ENCODE peak calls at places on chromosomes 7 and 10, in five cellular contexts. One of them, this sample, is unnamed.

GRCh38 chr7:138008588-138009349 is 6.9 kb upstream of the CREB3L2 start:
- DNase-seq in T-helper 2 cell: no peak
- DNase-seq in choroid plexus epithelial cell: peak
- DNase-seq in stimulated activated CD4-positive, alpha-beta T cell treated with anti-CD3 and anti-CD28 coated beads, Interleukin-1b, Interleukin-23, amount 100 ng/mL, for 48 hours: peak
- DNase-seq in A172: peak
- DNase-seq in this sample: peak

GRCh38 chr10:17100586-17100985 is 29.0 kb downstream of the CUBN start:
- DNase-seq in stimulated activated CD4-positive, alpha-beta T cell treated with anti-CD3 and anti-CD28 coated beads, Interleukin-1b, Interleukin-23, amount 100 ng/mL, for 48 hours: no peak
- DNase-seq in choroid plexus epithelial cell: no peak
- DNase-seq in A172: no peak
- DNase-seq in T-helper 2 cell: no peak
- DNase-seq in this sample: no peak

GRCh38 chr7:30664184-30664885 is 17.9 kb downstream of the CRHR2 start:
- DNase-seq in T-helper 2 cell: no peak
- DNase-seq in A172: no peak
- DNase-seq in stimulated activated CD4-positive, alpha-beta T cell treated with anti-CD3 and anti-CD28 coated beads, Interleukin-1b, Interleukin-23, amount 100 ng/mL, for 48 hours: no peak
- DNase-seq in choroid plexus epithelial cell: no peak
- DNase-seq in this sample: no peak

GRCh38 chr10:94623572-94623971 is 60.0 kb upstream of the CYP2C18 start:
- DNase-seq in choroid plexus epithelial cell: peak
- DNase-seq in T-helper 2 cell: no peak
- DNase-seq in A172: no peak
- DNase-seq in stimulated activated CD4-positive, alpha-beta T cell treated with anti-CD3 and anti-CD28 coated beads, Interleukin-1b, Interleukin-23, amount 100 ng/mL, for 48 hours: no peak
- DNase-seq in this sample: no peak

GRCh38 chr7:45074738-45075644 is 13.8 kb downstream of the NACAD start:
- DNase-seq in stimulated activated CD4-positive, alpha-beta T cell treated with anti-CD3 and anti-CD28 coated beads, Interleukin-1b, Interleukin-23, amount 100 ng/mL, for 48 hours: no peak
- DNase-seq in T-helper 2 cell: no peak
- DNase-seq in choroid plexus epithelial cell: no peak
- DNase-seq in A172: no peak
- DNase-seq in this sample: no peak

GRCh38 chr7:17234398-17235021 is 63.9 kb upstream of the AHR start:
- DNase-seq in A172: peak
- DNase-seq in T-helper 2 cell: peak
- DNase-seq in stimulated activated CD4-positive, alpha-beta T cell treated with anti-CD3 and anti-CD28 coated beads, Interleukin-1b, Interleukin-23, amount 100 ng/mL, for 48 hours: peak
- DNase-seq in choroid plexus epithelial cell: peak
- DNase-seq in this sample: peak

GRCh38 chr7:76408121-76408560 is 1.4 kb downstream of the SSC4D start:
- DNase-seq in A172: no peak
- DNase-seq in stimulated activated CD4-positive, alpha-beta T cell treated with anti-CD3 and anti-CD28 coated beads, Interleukin-1b, Interleukin-23, amount 100 ng/mL, for 48 hours: no peak
- DNase-seq in T-helper 2 cell: no peak
- DNase-seq in choroid plexus epithelial cell: no peak
- DNase-seq in this sample: no peak

GRCh38 chr10:124717911-124718734 is 26.1 kb downstream of the FAM53B start:
- DNase-seq in T-helper 2 cell: peak
- DNase-seq in choroid plexus epithelial cell: no peak
- DNase-seq in A172: peak
- DNase-seq in stimulated activated CD4-positive, alpha-beta T cell treated with anti-CD3 and anti-CD28 coated beads, Interleukin-1b, Interleukin-23, amount 100 ng/mL, for 48 hours: peak
- DNase-seq in this sample: no peak

GRCh38 chr10:68900427-68901105 is 549 bp upstream of the DDX50 start:
- DNase-seq in stimulated activated CD4-positive, alpha-beta T cell treated with anti-CD3 and anti-CD28 coated beads, Interleukin-1b, Interleukin-23, amount 100 ng/mL, for 48 hours: peak
- DNase-seq in A172: no peak
- DNase-seq in choroid plexus epithelial cell: peak
- DNase-seq in T-helper 2 cell: no peak
- DNase-seq in this sample: no peak

GRCh38 chr10:32958992-32959703 is 1.1 kb upstream of the ITGB1 start:
- DNase-seq in choroid plexus epithelial cell: no peak
- DNase-seq in stimulated activated CD4-positive, alpha-beta T cell treated with anti-CD3 and anti-CD28 coated beads, Interleukin-1b, Interleukin-23, amount 100 ng/mL, for 48 hours: peak
- DNase-seq in A172: no peak
- DNase-seq in T-helper 2 cell: no peak
- DNase-seq in this sample: peak

GRCh38 chr10:100826983-100827818 is 81.8 kb downstream of the PAX2 start:
- DNase-seq in T-helper 2 cell: no peak
- DNase-seq in choroid plexus epithelial cell: no peak
- DNase-seq in A172: no peak
- DNase-seq in stimulated activated CD4-positive, alpha-beta T cell treated with anti-CD3 and anti-CD28 coated beads, Interleukin-1b, Interleukin-23, amount 100 ng/mL, for 48 hours: no peak
- DNase-seq in this sample: no peak

GRCh38 chr10:95268438-95268837 is 22.4 kb downstream of the PDLIM1 start:
- DNase-seq in choroid plexus epithelial cell: peak
- DNase-seq in A172: peak
- DNase-seq in T-helper 2 cell: no peak
- DNase-seq in stimulated activated CD4-positive, alpha-beta T cell treated with anti-CD3 and anti-CD28 coated beads, Interleukin-1b, Interleukin-23, amount 100 ng/mL, for 48 hours: no peak
- DNase-seq in this sample: no peak

GRCh38 chr10:89505606-89506005 is 29.8 kb downstream of the SLC16A12 start:
- DNase-seq in T-helper 2 cell: no peak
- DNase-seq in choroid plexus epithelial cell: no peak
- DNase-seq in stimulated activated CD4-positive, alpha-beta T cell treated with anti-CD3 and anti-CD28 coated beads, Interleukin-1b, Interleukin-23, amount 100 ng/mL, for 48 hours: no peak
- DNase-seq in A172: no peak
- DNase-seq in this sample: no peak

GRCh38 chr7:100967292-100967863 is 2.0 kb upstream of the MUC12 start:
- DNase-seq in A172: no peak
- DNase-seq in stimulated activated CD4-positive, alpha-beta T cell treated with anti-CD3 and anti-CD28 coated beads, Interleukin-1b, Interleukin-23, amount 100 ng/mL, for 48 hours: no peak
- DNase-seq in choroid plexus epithelial cell: no peak
- DNase-seq in T-helper 2 cell: no peak
- DNase-seq in this sample: no peak

GRCh38 chr7:16611711-16612110 is 33.8 kb downstream of the ANKMY2 start:
- DNase-seq in choroid plexus epithelial cell: no peak
- DNase-seq in A172: no peak
- DNase-seq in T-helper 2 cell: no peak
- DNase-seq in stimulated activated CD4-positive, alpha-beta T cell treated with anti-CD3 and anti-CD28 coated beads, Interleukin-1b, Interleukin-23, amount 100 ng/mL, for 48 hours: no peak
- DNase-seq in this sample: no peak

GRCh38 chr10:54125098-54125747 is 675.8 kb downstream of the PCDH15 start:
- DNase-seq in stimulated activated CD4-positive, alpha-beta T cell treated with anti-CD3 and anti-CD28 coated beads, Interleukin-1b, Interleukin-23, amount 100 ng/mL, for 48 hours: no peak
- DNase-seq in A172: no peak
- DNase-seq in T-helper 2 cell: no peak
- DNase-seq in choroid plexus epithelial cell: no peak
- DNase-seq in this sample: peak

GRCh38 chr7:80047856-80048459 is 86.7 kb upstream of the GNAI1 start:
- DNase-seq in stimulated activated CD4-positive, alpha-beta T cell treated with anti-CD3 and anti-CD28 coated beads, Interleukin-1b, Interleukin-23, amount 100 ng/mL, for 48 hours: no peak
- DNase-seq in T-helper 2 cell: no peak
- DNase-seq in choroid plexus epithelial cell: peak
- DNase-seq in A172: no peak
- DNase-seq in this sample: peak

GRCh38 chr10:98006266-98006665 is 24.2 kb downstream of the CRTAC1 start:
- DNase-seq in A172: no peak
- DNase-seq in T-helper 2 cell: no peak
- DNase-seq in stimulated activated CD4-positive, alpha-beta T cell treated with anti-CD3 and anti-CD28 coated beads, Interleukin-1b, Interleukin-23, amount 100 ng/mL, for 48 hours: no peak
- DNase-seq in choroid plexus epithelial cell: no peak
- DNase-seq in this sample: no peak

GRCh38 chr7:106012935-106013439 is 49.9 kb downstream of the CDHR3 start:
- DNase-seq in stimulated activated CD4-positive, alpha-beta T cell treated with anti-CD3 and anti-CD28 coated beads, Interleukin-1b, Interleukin-23, amount 100 ng/mL, for 48 hours: no peak
- DNase-seq in T-helper 2 cell: no peak
- DNase-seq in A172: peak
- DNase-seq in choroid plexus epithelial cell: peak
- DNase-seq in this sample: no peak

GRCh38 chr7:8442814-8443304 is 9.4 kb downstream of the NXPH1 start:
- DNase-seq in T-helper 2 cell: peak
- DNase-seq in A172: no peak
- DNase-seq in choroid plexus epithelial cell: peak
- DNase-seq in stimulated activated CD4-positive, alpha-beta T cell treated with anti-CD3 and anti-CD28 coated beads, Interleukin-1b, Interleukin-23, amount 100 ng/mL, for 48 hours: peak
- DNase-seq in this sample: no peak

GRCh38 chr7:81743201-81743600 is 26.6 kb downstream of the HGF start:
- DNase-seq in T-helper 2 cell: no peak
- DNase-seq in stimulated activated CD4-positive, alpha-beta T cell treated with anti-CD3 and anti-CD28 coated beads, Interleukin-1b, Interleukin-23, amount 100 ng/mL, for 48 hours: no peak
- DNase-seq in choroid plexus epithelial cell: no peak
- DNase-seq in A172: no peak
- DNase-seq in this sample: no peak

GRCh38 chr7:122584852-122585251 is 114.1 kb downstream of the RNF133 start:
- DNase-seq in A172: no peak
- DNase-seq in choroid plexus epithelial cell: no peak
- DNase-seq in T-helper 2 cell: no peak
- DNase-seq in stimulated activated CD4-positive, alpha-beta T cell treated with anti-CD3 and anti-CD28 coated beads, Interleukin-1b, Interleukin-23, amount 100 ng/mL, for 48 hours: no peak
- DNase-seq in this sample: no peak

GRCh38 chr7:7077945-7078344 is 104.4 kb upstream of the C1GALT1 start:
- DNase-seq in stimulated activated CD4-positive, alpha-beta T cell treated with anti-CD3 and anti-CD28 coated beads, Interleukin-1b, Interleukin-23, amount 100 ng/mL, for 48 hours: no peak
- DNase-seq in T-helper 2 cell: no peak
- DNase-seq in A172: no peak
- DNase-seq in choroid plexus epithelial cell: no peak
- DNase-seq in this sample: no peak

GRCh38 chr7:79199961-79200360 is 253.5 kb downstream of the MAGI2 start:
- DNase-seq in stimulated activated CD4-positive, alpha-beta T cell treated with anti-CD3 and anti-CD28 coated beads, Interleukin-1b, Interleukin-23, amount 100 ng/mL, for 48 hours: no peak
- DNase-seq in T-helper 2 cell: no peak
- DNase-seq in choroid plexus epithelial cell: no peak
- DNase-seq in A172: no peak
- DNase-seq in this sample: peak

GRCh38 chr10:86522385-86522855 is 828 bp upstream of the WAPL start:
- DNase-seq in T-helper 2 cell: no peak
- DNase-seq in A172: no peak
- DNase-seq in choroid plexus epithelial cell: peak
- DNase-seq in stimulated activated CD4-positive, alpha-beta T cell treated with anti-CD3 and anti-CD28 coated beads, Interleukin-1b, Interleukin-23, amount 100 ng/mL, for 48 hours: no peak
- DNase-seq in this sample: no peak

GRCh38 chr10:91477236-91477635 is 67.1 kb downstream of the HECTD2 start:
- DNase-seq in choroid plexus epithelial cell: no peak
- DNase-seq in stimulated activated CD4-positive, alpha-beta T cell treated with anti-CD3 and anti-CD28 coated beads, Interleukin-1b, Interleukin-23, amount 100 ng/mL, for 48 hours: no peak
- DNase-seq in A172: no peak
- DNase-seq in T-helper 2 cell: no peak
- DNase-seq in this sample: no peak

GRCh38 chr10:23100331-23101030 is 5.1 kb downstream of the MSRB2 start:
- DNase-seq in choroid plexus epithelial cell: no peak
- DNase-seq in A172: no peak
- DNase-seq in stimulated activated CD4-positive, alpha-beta T cell treated with anti-CD3 and anti-CD28 coated beads, Interleukin-1b, Interleukin-23, amount 100 ng/mL, for 48 hours: peak
- DNase-seq in T-helper 2 cell: no peak
- DNase-seq in this sample: no peak

GRCh38 chr7:72053273-72053672 is 358.9 kb downstream of the CALN1 start:
- DNase-seq in A172: no peak
- DNase-seq in choroid plexus epithelial cell: no peak
- DNase-seq in T-helper 2 cell: no peak
- DNase-seq in stimulated activated CD4-positive, alpha-beta T cell treated with anti-CD3 and anti-CD28 coated beads, Interleukin-1b, Interleukin-23, amount 100 ng/mL, for 48 hours: no peak
- DNase-seq in this sample: no peak

GRCh38 chr10:99234739-99235468 is 748 bp downstream of the HPSE2 start:
- DNase-seq in A172: no peak
- DNase-seq in choroid plexus epithelial cell: peak
- DNase-seq in T-helper 2 cell: no peak
- DNase-seq in stimulated activated CD4-positive, alpha-beta T cell treated with anti-CD3 and anti-CD28 coated beads, Interleukin-1b, Interleukin-23, amount 100 ng/mL, for 48 hours: no peak
- DNase-seq in this sample: no peak

GRCh38 chr7:37015353-37016034 is 291.2 kb upstream of the AOAH start:
- DNase-seq in T-helper 2 cell: no peak
- DNase-seq in choroid plexus epithelial cell: no peak
- DNase-seq in stimulated activated CD4-positive, alpha-beta T cell treated with anti-CD3 and anti-CD28 coated beads, Interleukin-1b, Interleukin-23, amount 100 ng/mL, for 48 hours: no peak
- DNase-seq in A172: no peak
- DNase-seq in this sample: no peak

GRCh38 chr7:157010588-157011332 is at the start of gene MNX1:
- DNase-seq in stimulated activated CD4-positive, alpha-beta T cell treated with anti-CD3 and anti-CD28 coated beads, Interleukin-1b, Interleukin-23, amount 100 ng/mL, for 48 hours: peak
- DNase-seq in choroid plexus epithelial cell: no peak
- DNase-seq in T-helper 2 cell: peak
- DNase-seq in A172: peak
- DNase-seq in this sample: peak

GRCh38 chr7:51226042-51226755 is 90.4 kb downstream of the COBL start:
- DNase-seq in choroid plexus epithelial cell: no peak
- DNase-seq in A172: no peak
- DNase-seq in T-helper 2 cell: no peak
- DNase-seq in stimulated activated CD4-positive, alpha-beta T cell treated with anti-CD3 and anti-CD28 coated beads, Interleukin-1b, Interleukin-23, amount 100 ng/mL, for 48 hours: no peak
- DNase-seq in this sample: peak

GRCh38 chr7:133514551-133514950 is 261.7 kb downstream of the EXOC4 start:
- DNase-seq in A172: no peak
- DNase-seq in T-helper 2 cell: no peak
- DNase-seq in choroid plexus epithelial cell: no peak
- DNase-seq in stimulated activated CD4-positive, alpha-beta T cell treated with anti-CD3 and anti-CD28 coated beads, Interleukin-1b, Interleukin-23, amount 100 ng/mL, for 48 hours: no peak
- DNase-seq in this sample: no peak

GRCh38 chr7:150398965-150399320 is 19.8 kb downstream of the ZNF775 start:
- DNase-seq in stimulated activated CD4-positive, alpha-beta T cell treated with anti-CD3 and anti-CD28 coated beads, Interleukin-1b, Interleukin-23, amount 100 ng/mL, for 48 hours: no peak
- DNase-seq in T-helper 2 cell: no peak
- DNase-seq in A172: no peak
- DNase-seq in choroid plexus epithelial cell: no peak
- DNase-seq in this sample: no peak

This sample was measured in PC-3.